ENCODE peak calls at places on chromosomes 3 and 15, in six cellular contexts. L is H9, T is iPS DF 6.9, Y is fibroblast of pulmonary artery, B is NCI-H510A treated with DMSO at 0.1 percent for 48 hours, N is EL. V is an unnamed sample.

GRCh38 chr3:112815981-112816380 is 30.7 kb downstream of the CD200R1L start:
- DNase-seq in L (no peak), T (no peak), Y (no peak), B (no peak), N (peak), V (no peak)

GRCh38 chr3:124248471-124249028 is 256.6 kb upstream of the ROPN1 start:
- DNase-seq in L (no peak), T (no peak), Y (peak), B (no peak), N (peak), V (peak)

GRCh38 chr15:68730491-68731317 is 90.0 kb downstream of the ANP32A start:
- DNase-seq in L (peak), T (peak), Y (peak), B (peak), N (peak), V (no peak)

GRCh38 chr15:72318408-72318942 is 1.5 kb downstream of the CELF6 start:
- DNase-seq in L (no peak), T (no peak), Y (no peak), B (peak), N (no peak), V (no peak)

GRCh38 chr15:74167891-74168331 is 5.6 kb upstream of the ISLR start:
- DNase-seq in L (peak), T (no peak), Y (no peak), B (peak), N (no peak), V (no peak)

GRCh38 chr3:196627043-196627442 is 12.5 kb upstream of the NRROS start:
- DNase-seq in L (no peak), T (no peak), Y (no peak), B (no peak), N (no peak), V (no peak)

GRCh38 chr15:72375501-72375845 is 341 bp downstream of the HEXA start:
- DNase-seq in L (no peak), T (no peak), Y (no peak), B (no peak), N (no peak), V (no peak)

GRCh38 chr3:24512564-24513197 is 18.0 kb upstream of the THRB start:
- DNase-seq in L (no peak), T (no peak), Y (no peak), B (no peak), N (no peak), V (no peak)

GRCh38 chr15:51825701-51826100 is 3.8 kb upstream of the TMOD3 start:
- DNase-seq in L (no peak), T (no peak), Y (no peak), B (no peak), N (no peak), V (no peak)

GRCh38 chr3:154795582-154795981 is 284.5 kb upstream of the MME start:
- DNase-seq in L (no peak), T (no peak), Y (peak), B (no peak), N (peak), V (no peak)

GRCh38 chr3:61222428-61222827 is 28.8 kb downstream of the FHIT start:
- DNase-seq in L (no peak), T (no peak), Y (no peak), B (no peak), N (no peak), V (no peak)

GRCh38 chr3:13105851-13106250 is 32.6 kb upstream of the IQSEC1 start:
- DNase-seq in L (no peak), T (no peak), Y (no peak), B (no peak), N (no peak), V (no peak)

GRCh38 chr15:56325186-56325585 is 40.0 kb upstream of the TEX9 start:
- DNase-seq in L (no peak), T (no peak), Y (peak), B (no peak), N (peak), V (no peak)

GRCh38 chr15:71239592-71240364 is 124.5 kb downstream of the THSD4 start:
- DNase-seq in L (no peak), T (no peak), Y (no peak), B (no peak), N (no peak), V (no peak)

GRCh38 chr3:154421067-154421466 is 8.9 kb downstream of the GPR149 start:
- DNase-seq in L (peak), T (no peak), Y (peak), B (no peak), N (peak), V (no peak)

GRCh38 chr15:57319226-57319918 is 56.9 kb upstream of the CGNL1 start:
- DNase-seq in L (no peak), T (no peak), Y (no peak), B (peak), N (no peak), V (no peak)